ENCODE peak calls at places on chromosome 5, in four cellular contexts. N, X, Z and T are unnamed samples. For H3K36me3, the result is how much of the 10 kb centered on the place peaks cover.

GRCh38 chr5:32339198-32339597 is 26.5 kb upstream of the MTMR12 start:
- DNase-seq in X (no peak), N (no peak), Z (no peak), T (no peak)

GRCh38 chr5:61801174-61801573 is 469.1 kb downstream of the ZSWIM6 start:
- DNase-seq in Z (no peak), N (no peak), X (no peak), T (no peak)

GRCh38 chr5:112685929-112686328 is 51.8 kb upstream of the APC start:
- DNase-seq in Z (no peak), N (no peak), X (no peak), T (no peak)

GRCh38 chr5:103674739-103675138 is 112.2 kb upstream of the NUDT12 start:
- DNase-seq in N (no peak), X (no peak), Z (no peak), T (no peak)

GRCh38 chr5:126780165-126780827 is 3.4 kb downstream of the LMNB1 start:
- DNase-seq in X (peak), Z (peak), N (peak), T (peak)

GRCh38 chr5:34597034-34597433 is 59.1 kb upstream of the RAI14 start:
- DNase-seq in X (no peak), N (no peak), Z (no peak), T (no peak)

GRCh38 chr5:73338201-73339126 is 110.1 kb downstream of the FOXD1 start:
- DNase-seq in X (no peak), N (no peak), Z (no peak), T (no peak)

GRCh38 chr5:10564838-10565784 is 1.2 kb downstream of the ANKRD33B start:
- DNase-seq in N (no peak), X (no peak), Z (no peak), T (no peak)

GRCh38 chr5:132294728-132295504 is 722 bp downstream of the SLC22A4 start:
- DNase-seq in N (peak), X (peak), Z (peak), T (peak)

GRCh38 chr5:73911761-73912393 is 285.9 kb downstream of the ARHGEF28 start:
- DNase-seq in Z (no peak), X (no peak), N (no peak), T (no peak)

GRCh38 chr5:136185974-136186373 is 7.0 kb downstream of the SMIM32 start:
- DNase-seq in N (no peak), X (no peak), Z (no peak), T (no peak)

GRCh38 chr5:174764309-174764708 is 39.9 kb downstream of the MSX2 start:
- DNase-seq in Z (no peak), X (no peak), N (no peak), T (no peak)

GRCh38 chr5:111144352-111144930 is 52.3 kb downstream of the WDR36 start:
- DNase-seq in X (no peak), N (no peak), Z (no peak), T (peak)

GRCh38 chr5:1243487-1244152 is 18.4 kb downstream of the SLC6A18 start:
- DNase-seq in Z (no peak), N (no peak), X (no peak), T (no peak)

GRCh38 chr5:1244255-1244654 is 19.1 kb downstream of the SLC6A18 start:
- DNase-seq in Z (no peak), N (no peak), X (no peak), T (no peak)

GRCh38 chr5:1246711-1247431 is 21.7 kb downstream of the SLC6A18 start:
- DNase-seq in Z (peak), N (no peak), X (peak), T (no peak)

GRCh38 chr5:1245901-1246576 is 20.9 kb downstream of the SLC6A18 start:
- DNase-seq in X (no peak), Z (no peak), N (no peak), T (no peak)

GRCh38 chr5:1244976-1245375 is 19.8 kb downstream of the SLC6A18 start:
- DNase-seq in N (no peak), Z (no peak), X (no peak), T (no peak)
- TF ChIP-seq CTCF in N (no peak), Z (no peak), X (no peak), T (no peak)

GRCh38 chr5:169705322-169705721 is 68.2 kb downstream of the DOCK2 start:
- DNase-seq in N (no peak), X (no peak), Z (no peak), T (no peak)
- H3K4me3 ChIP-seq in N (no peak), X (no peak), Z (no peak), T (no peak)

DNA sequence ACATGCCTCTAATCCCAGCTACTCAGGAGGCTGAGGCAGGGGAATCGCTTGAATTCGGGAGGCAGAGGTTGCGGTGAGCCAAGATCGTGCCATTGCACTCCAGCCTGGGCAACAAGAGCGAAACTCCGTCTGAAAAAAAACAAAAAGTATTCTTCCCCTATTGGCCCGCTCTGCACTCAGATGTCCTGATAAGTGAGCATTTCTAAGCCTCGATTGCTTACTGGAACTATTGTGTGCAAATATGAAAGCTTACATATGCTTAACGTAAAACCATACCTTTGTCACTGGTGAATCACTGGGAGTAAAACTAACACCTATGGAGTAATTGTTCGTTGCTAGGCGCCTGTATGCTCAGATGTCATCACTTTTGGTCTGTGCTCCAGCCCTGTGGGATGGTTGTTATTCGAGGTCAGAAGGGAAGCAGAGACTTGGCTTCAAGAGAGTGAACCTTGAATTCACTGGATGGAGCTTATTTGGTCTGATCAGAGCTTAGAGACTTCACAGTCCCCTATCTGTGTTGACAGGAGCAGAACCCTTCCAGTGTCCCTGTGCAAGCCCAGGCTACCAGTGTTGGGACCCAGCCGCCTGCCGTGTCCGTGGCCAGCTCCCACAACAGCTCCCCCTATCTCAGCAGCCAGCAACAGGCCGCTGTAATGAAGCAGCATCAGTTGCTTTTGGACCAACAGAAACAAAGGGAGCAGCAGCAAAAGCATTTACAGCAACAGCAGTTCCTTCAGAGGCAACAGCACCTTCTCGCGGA is 25.3 kb upstream of the LTC4S start:
- DNase-seq in N (no peak), X (no peak), Z (no peak), T (peak)
- H3K36me3 ChIP-seq in N (under half), X (half or more), Z (half or more), T (under half)

GRCh38 chr5:108747111-108748009 is at the start of gene FER:
- DNase-seq in X (no peak), Z (peak), N (peak), T (peak)
- TF ChIP-seq CTCF in X (no peak), Z (no peak), N (no peak), T (no peak)

GRCh38 chr5:39426136-39426535 is 1.4 kb upstream of the DAB2 start:
- DNase-seq in X (no peak), Z (no peak), N (no peak), T (no peak)
- H3K4me3 ChIP-seq in X (no peak), Z (no peak), N (no peak), T (no peak)

GRCh38 chr5:140273401-140273877 is 29.5 kb downstream of the PFDN1 start:
- DNase-seq in N (no peak), X (no peak), Z (no peak), T (no peak)
- H3K36me3 ChIP-seq in N (under half), X (under half), Z (under half), T (under half)

GRCh38 chr5:177494356-177495195 is 2.8 kb downstream of the PDLIM7 start:
- DNase-seq in X (peak), N (no peak), Z (no peak), T (peak)
- TF ChIP-seq CTCF in X (no peak), N (no peak), Z (no peak), T (peak)